ENCODE peak calls at places on chromosomes 2 and 18, in eight cellular contexts. W is BJ; M is Peyer's patch; A is AG04450; B is fibroblast of lung; F is kidney; Z is CD4-positive, alpha-beta T cell; P is HFF-Myc. Y is an unnamed sample.

GRCh38 chr18:56641714-56642331 is 3.4 kb upstream of the TXNL1 start:
- DNase-seq in M (no peak), B (peak; percentile 30), A (no peak), Z (no peak), W (no peak), P (no peak), F (no peak), Y (no peak)

GRCh38 chr2:170840717-170841210 is 24.1 kb downstream of the GAD1 start:
- DNase-seq in F (no peak), P (no peak), A (no peak), W (no peak), M (no peak), Z (no peak), B (no peak), Y (no peak)

GRCh38 chr18:76275913-76276312 is 219.1 kb downstream of the ZNF516 start:
- DNase-seq in M (no peak), B (no peak), P (no peak), W (no peak), A (no peak), Z (no peak), F (no peak), Y (no peak)

GRCh38 chr2:6993230-6993640 is 76.0 kb downstream of the RNF144A start:
- DNase-seq in Z (no peak), W (no peak), M (no peak), P (no peak), A (no peak), B (no peak), F (peak; percentile 83), Y (no peak)

GRCh38 chr2:37168217-37168981 is 11.6 kb upstream of the EIF2AK2 start:
- DNase-seq in Z (no peak), M (no peak), A (no peak), B (peak; percentile 63), F (no peak), P (no peak), W (no peak), Y (no peak)

GRCh38 chr18:22551536-22552151 is 133.9 kb upstream of the CTAGE1 start:
- DNase-seq in M (no peak), B (peak; percentile 86), F (no peak), P (no peak), Z (no peak), A (peak; percentile 54), W (no peak), Y (no peak)

GRCh38 chr2:179272406-179273192 is 8.0 kb upstream of the SESTD1 start:
- DNase-seq in B (peak; percentile 93), W (no peak), P (no peak), F (no peak), Z (no peak), M (no peak), A (no peak), Y (peak; percentile 44)

GRCh38 chr2:67565761-67566160 is 168.6 kb downstream of the ETAA1 start:
- DNase-seq in W (no peak), P (peak; percentile 38), F (no peak), A (no peak), B (peak; percentile 80), M (no peak), Z (no peak), Y (no peak)

GRCh38 chr2:20567159-20567925 is 83.6 kb downstream of the HS1BP3 start:
- DNase-seq in F (no peak), A (no peak), B (no peak), W (no peak), Z (no peak), M (no peak), P (no peak), Y (no peak)

GRCh38 chr2:67650292-67651133 is 253.4 kb downstream of the ETAA1 start:
- DNase-seq in B (peak; percentile 97), W (peak; percentile 67), A (peak; percentile 93), F (peak; percentile 92), P (peak; percentile 81), M (peak; percentile 19), Z (no peak), Y (peak; percentile 72)

GRCh38 chr2:171669121-171669520 is 18.1 kb upstream of the DYNC1I2 start:
- DNase-seq in P (no peak), B (no peak), M (no peak), A (no peak), F (no peak), Z (no peak), W (no peak), Y (no peak)

GRCh38 chr2:43905871-43906270 is 67.1 kb downstream of the ABCG8 start:
- DNase-seq in F (no peak), W (no peak), B (no peak), Z (no peak), P (no peak), M (no peak), A (no peak), Y (no peak)

GRCh38 chr2:85468704-85469349 is 50.3 kb downstream of the SH2D6 start:
- DNase-seq in P (peak; percentile 17), W (peak; percentile 11), Z (no peak), A (no peak), F (no peak), B (peak; percentile 47), M (no peak), Y (no peak)

GRCh38 chr2:144078091-144078490 is 441.8 kb downstream of the ZEB2 start:
- DNase-seq in B (peak; percentile 82), F (no peak), M (no peak), W (no peak), Z (no peak), P (no peak), A (no peak), Y (peak; percentile 35)

GRCh38 chr18:38525039-38525438 is 959.4 kb upstream of the CELF4 start:
- DNase-seq in Z (no peak), P (no peak), A (no peak), W (no peak), M (no peak), B (no peak), F (no peak), Y (no peak)

GRCh38 chr18:80246656-80247402 is 485 bp downstream of the PARD6G start:
- DNase-seq in W (no peak), B (peak; percentile 12), M (no peak), Z (no peak), A (no peak), F (peak; percentile 85), P (no peak), Y (no peak)

GRCh38 chr18:22778996-22779395 is 154.1 kb upstream of the RBBP8 start:
- DNase-seq in W (no peak), A (no peak), F (no peak), M (no peak), Z (no peak), P (no peak), B (peak; percentile 6), Y (no peak)

GRCh38 chr2:5231287-5231686 is 460.9 kb upstream of the SOX11 start:
- DNase-seq in W (no peak), B (no peak), Z (no peak), A (no peak), F (no peak), P (no peak), M (no peak), Y (no peak)

GRCh38 chr18:50832754-50833153 is 12.9 kb upstream of the MRO start:
- DNase-seq in A (no peak), M (no peak), B (no peak), F (no peak), W (no peak), P (no peak), Z (no peak), Y (no peak)

GRCh38 chr18:57437782-57438668 is 2.9 kb downstream of the ONECUT2 start:
- DNase-seq in W (no peak), P (peak; percentile 12), A (no peak), B (peak; percentile 15), M (no peak), F (peak; percentile 75), Z (no peak), Y (no peak)

GRCh38 chr2:9770308-9771100 is 72.8 kb upstream of the TAF1B start:
- DNase-seq in B (peak; percentile 78), F (no peak), A (peak; percentile 26), M (peak; percentile 38), Z (peak; percentile 29), P (no peak), W (no peak), Y (peak; percentile 20)

GRCh38 chr2:226223704-226224103 is 575.9 kb downstream of the IRS1 start:
- DNase-seq in F (no peak), A (no peak), B (no peak), W (no peak), P (no peak), M (no peak), Z (no peak), Y (no peak)
- TF ChIP-seq CTCF in F (no peak), A (no peak), B (no peak), W (no peak), P (no peak), M (no peak), Z (no peak), Y (no peak)

GRCh38 chr18:52481116-52481515 is 141.1 kb downstream of the DCC start:
- DNase-seq in M (no peak), W (no peak), P (no peak), B (no peak), Z (no peak), F (no peak), A (no peak), Y (no peak)

GRCh38 chr18:52486052-52486451 is 146.1 kb downstream of the DCC start:
- DNase-seq in W (no peak), A (no peak), B (no peak), F (no peak), Z (no peak), P (no peak), M (no peak), Y (no peak)

DNA sequence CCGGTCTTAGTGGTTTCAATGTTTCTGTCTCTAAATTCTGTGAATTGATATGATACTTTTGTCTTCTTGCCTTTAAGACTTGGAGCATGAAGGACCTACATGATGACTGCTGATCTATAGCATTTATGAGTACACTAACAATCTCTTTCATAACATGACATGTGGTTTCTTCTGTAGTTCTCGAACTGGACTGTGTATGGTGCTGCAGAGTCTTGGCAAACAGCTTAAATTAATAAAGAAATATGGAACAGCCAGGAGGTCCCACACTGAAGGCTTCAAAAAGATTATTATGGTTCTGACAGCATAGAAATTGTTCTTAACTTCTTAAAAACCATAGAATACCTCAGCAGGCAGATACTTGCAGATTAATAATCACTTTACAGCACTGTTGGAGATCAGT is 145.0 kb downstream of the DCC start:
- DNase-seq in Z (no peak), M (no peak), B (no peak), F (no peak), W (no peak), P (no peak), A (no peak), Y (no peak)
- TF ChIP-seq CTCF in Z (no peak), M (peak; percentile 27), B (no peak), F (no peak), W (no peak), P (no peak), A (peak; percentile 25), Y (no peak)

GRCh38 chr2:128492966-128493811 is 174.5 kb upstream of the HS6ST1 start:
- DNase-seq in F (no peak), Z (no peak), M (peak; percentile 7), A (no peak), B (no peak), W (no peak), P (no peak), Y (no peak)
- TF ChIP-seq CTCF in F (no peak), Z (no peak), M (no peak), A (no peak), B (no peak), W (no peak), P (no peak), Y (no peak)

DNA sequence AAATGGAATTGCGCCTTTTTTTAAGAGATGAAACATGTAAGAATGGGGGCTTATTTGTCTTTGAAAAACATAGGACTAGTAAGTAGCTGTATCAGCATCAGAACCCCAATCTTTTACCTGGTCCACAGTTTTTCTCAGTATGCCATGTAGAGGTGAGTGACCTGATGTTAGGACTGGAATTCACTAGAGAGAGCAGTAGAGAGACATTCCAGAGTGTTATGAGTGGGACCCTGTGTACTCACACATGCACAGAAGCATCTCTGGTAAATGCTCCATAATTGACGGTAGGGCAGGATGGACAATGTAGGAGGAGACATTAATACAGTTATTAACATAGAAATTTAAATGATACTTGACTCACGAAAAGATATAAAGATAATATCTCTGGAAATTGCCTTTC is 1.4 kb upstream of the GALNT13 start:
- DNase-seq in A (no peak), W (no peak), M (no peak), B (no peak), Z (no peak), F (no peak), P (no peak), Y (no peak)
- TF ChIP-seq CTCF in A (no peak), W (no peak), M (peak; percentile 27), B (no peak), Z (no peak), F (no peak), P (no peak), Y (no peak)